ENCODE peak calls at places on chromosomes 4 and X, in six cellular contexts. U is transverse colon, N is HepG2, O is stomach, T is SK-N-SH, H is suprapubic skin. D is an unnamed sample.

GRCh38 chrX:17613979-17614572 is 123.2 kb upstream of the SCML1 start:
- DNase-seq in U (no peak), N (peak; percentile 24), O (peak; percentile 54), T (no peak), H (no peak), D (no peak)

GRCh38 chrX:41377624-41378023 is 43.7 kb downstream of the DDX3X start:
- DNase-seq in U (no peak), N (no peak), O (no peak), T (no peak), H (no peak), D (no peak)

GRCh38 chr4:139278450-139278849 is 1.6 kb downstream of the MGARP start:
- DNase-seq in U (no peak), N (no peak), O (no peak), T (no peak), H (no peak), D (no peak)

GRCh38 chr4:76028242-76028859 is 5.1 kb upstream of the CXCL10 start:
- DNase-seq in U (no peak), N (no peak), O (no peak), T (no peak), H (no peak), D (no peak)

GRCh38 chr4:120399846-120400245 is 333.2 kb upstream of the MAD2L1 start:
- DNase-seq in U (no peak), N (no peak), O (no peak), T (no peak), H (no peak), D (no peak)

GRCh38 chr4:184100297-184100885 is 117.3 kb downstream of the ENPP6 start:
- DNase-seq in U (peak; percentile 31), N (no peak), O (peak; percentile 58), T (peak; percentile 93), H (no peak), D (peak; percentile 86)

GRCh38 chr4:8821151-8821950 is 50.3 kb downstream of the HMX1 start:
- DNase-seq in U (no peak), N (no peak), O (no peak), T (peak; percentile 4), H (peak; percentile 74), D (peak; percentile 51)

GRCh38 chr4:112857461-112857860 is 192.0 kb upstream of the ANK2 start:
- DNase-seq in U (no peak), N (no peak), O (no peak), T (no peak), H (no peak), D (no peak)

GRCh38 chr4:59240030-59240429 is 1960.1 kb upstream of the ADGRL3 start:
- DNase-seq in U (no peak), N (no peak), O (no peak), T (no peak), H (no peak), D (no peak)

GRCh38 chr4:116020141-116020722 is 906.8 kb upstream of the NDST4 start:
- DNase-seq in U (no peak), N (no peak), O (no peak), T (no peak), H (no peak), D (no peak)

GRCh38 chrX:45191820-45192409 is 8.8 kb downstream of the DIPK2B start:
- DNase-seq in U (no peak), N (no peak), O (no peak), T (no peak), H (no peak), D (no peak)

GRCh38 chrX:55452825-55453124 is 848 bp downstream of the MAGEH1 start:
- DNase-seq in U (no peak), N (no peak), O (no peak), T (peak; percentile 10), H (no peak), D (no peak)

GRCh38 chrX:42748067-42748850 is 29.7 kb downstream of the PPP1R2C start:
- DNase-seq in U (no peak), N (no peak), O (no peak), T (no peak), H (no peak), D (no peak)

GRCh38 chr4:139887378-139887801 is 221.8 kb downstream of the MGST2 start:
- DNase-seq in U (no peak), N (no peak), O (no peak), T (no peak), H (no peak), D (no peak)

GRCh38 chrX:7689791-7690412 is 153.1 kb upstream of the VCX start:
- DNase-seq in U (no peak), N (no peak), O (no peak), T (no peak), H (no peak), D (no peak)

GRCh38 chr4:70902577-70903281 is 560 bp downstream of the MOB1B start:
- DNase-seq in U (no peak), N (no peak), O (no peak), T (no peak), H (peak; percentile 80), D (no peak)

GRCh38 chr4:70901607-70901983 is 574 bp upstream of the MOB1B start:
- DNase-seq in U (no peak), N (peak; percentile 17), O (no peak), T (no peak), H (no peak), D (no peak)

GRCh38 chr4:70903282-70903603 is 1.1 kb downstream of the MOB1B start:
- DNase-seq in U (no peak), N (no peak), O (no peak), T (peak; percentile 59), H (no peak), D (no peak)

GRCh38 chr4:70901984-70902576 is at the start of gene MOB1B:
- DNase-seq in U (peak; percentile 87), N (peak; percentile 77), O (peak; percentile 84), T (peak; percentile 97), H (peak; percentile 95), D (peak; percentile 96)
- TF ChIP-seq POLR2AphosphoS5 in U (peak; percentile 39), N (peak; percentile 78), O (peak; percentile 6), T (peak; percentile 88), H (no peak), D (peak; percentile 84)

GRCh38 chr4:26047795-26048194 is 133.8 kb downstream of the SMIM20 start:
- DNase-seq in U (no peak), N (no peak), O (no peak), T (no peak), H (no peak), D (no peak)

GRCh38 chr4:26050212-26050643 is 136.2 kb downstream of the SMIM20 start:
- DNase-seq in U (peak; percentile 27), N (no peak), O (no peak), T (no peak), H (no peak), D (no peak)

GRCh38 chr4:26048962-26049361 is 134.9 kb downstream of the SMIM20 start:
- DNase-seq in U (no peak), N (no peak), O (no peak), T (no peak), H (no peak), D (no peak)

GRCh38 chr4:26049447-26049846 is 135.4 kb downstream of the SMIM20 start:
- DNase-seq in U (no peak), N (no peak), O (no peak), T (no peak), H (no peak), D (no peak)

GRCh38 chr4:26048378-26048882 is 134.4 kb downstream of the SMIM20 start:
- DNase-seq in U (peak; percentile 30), N (no peak), O (no peak), T (peak; percentile 32), H (no peak), D (no peak)
- TF ChIP-seq POLR2AphosphoS5 in U (peak; percentile 73), N (no peak), O (peak; percentile 86), T (no peak), H (no peak), D (peak; percentile 17)

GRCh38 chr4:10482913-10483312 is 25.7 kb upstream of the ZNF518B start:
- DNase-seq in U (no peak), N (no peak), O (no peak), T (no peak), H (no peak), D (no peak)
- TF ChIP-seq POLR2AphosphoS5 in U (no peak), N (no peak), O (no peak), T (no peak), H (no peak), D (no peak)

GRCh38 chr4:2503809-2504208 is 32.6 kb upstream of the FAM193A start:
- DNase-seq in U (no peak), N (no peak), O (no peak), T (no peak), H (no peak), D (no peak)

GRCh38 chr4:2507855-2508254 is 28.6 kb upstream of the FAM193A start:
- DNase-seq in U (no peak), N (no peak), O (no peak), T (no peak), H (no peak), D (no peak)

GRCh38 chr4:2510351-2511259 is 25.8 kb upstream of the FAM193A start:
- DNase-seq in U (no peak), N (no peak), O (no peak), T (no peak), H (no peak), D (no peak)

GRCh38 chr4:2511645-2512131 is 24.8 kb upstream of the FAM193A start:
- DNase-seq in U (no peak), N (no peak), O (no peak), T (no peak), H (no peak), D (no peak)

DNA sequence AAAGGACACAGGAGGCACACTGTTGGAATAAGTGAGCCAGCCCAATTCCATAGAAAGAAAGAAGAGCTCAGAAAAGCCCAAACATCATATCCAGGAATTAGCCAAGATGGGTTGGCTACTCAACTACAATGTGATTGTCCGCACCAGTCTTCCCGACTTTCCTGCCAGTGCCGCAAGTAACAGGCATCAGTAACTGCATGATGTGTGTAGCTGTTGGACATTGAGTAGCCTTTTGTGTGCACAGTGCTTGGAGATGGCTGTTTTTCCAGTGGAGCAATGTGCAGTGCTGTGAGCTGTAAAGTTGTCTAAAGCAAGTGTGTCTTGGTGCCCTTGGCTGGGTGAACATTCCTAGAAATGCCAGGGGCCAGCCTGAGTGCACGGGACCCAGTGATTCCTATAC is 29.2 kb upstream of the FAM193A start:
- DNase-seq in U (no peak), N (no peak), O (no peak), T (no peak), H (no peak), D (no peak)
- TF ChIP-seq POLR2AphosphoS5 in U (no peak), N (no peak), O (no peak), T (no peak), H (no peak), D (no peak)

GRCh38 chr4:122898370-122899150 is 23.8 kb downstream of the NUDT6 start:
- DNase-seq in U (no peak), N (no peak), O (no peak), T (no peak), H (no peak), D (no peak)
- TF ChIP-seq POLR2AphosphoS5 in U (no peak), N (no peak), O (no peak), T (peak; percentile 69), H (no peak), D (no peak)